ENCODE peak calls at places on chromosomes 7 and 10, in eight cellular contexts. M, K, N, R, G, S, L and U are unnamed samples.

GRCh38 chr7:137967143-137968018 is 34.5 kb downstream of the CREB3L2 start:
- DNase-seq in M (no peak), K (no peak), S (no peak), N (no peak), G (no peak), L (no peak), R (no peak), U (no peak)

GRCh38 chr10:72338180-72338579 is 16.5 kb downstream of the DNAJB12 start:
- DNase-seq in K (no peak), N (no peak), G (no peak), R (no peak), M (no peak), S (no peak), L (no peak), U (no peak)

GRCh38 chr7:93715234-93715633 is 140.7 kb upstream of the CALCR start:
- DNase-seq in G (no peak), L (no peak), N (peak), R (no peak), M (peak), S (no peak), K (no peak), U (peak)

GRCh38 chr7:93551063-93551895 is 23.2 kb downstream of the CALCR start:
- DNase-seq in G (no peak), R (peak), K (no peak), M (no peak), L (no peak), S (peak), N (no peak), U (no peak)

GRCh38 chr10:76649723-76650127 is 987.9 kb downstream of the KCNMA1 start:
- DNase-seq in S (no peak), M (no peak), G (no peak), R (no peak), K (no peak), L (no peak), N (no peak), U (no peak)

GRCh38 chr10:90785782-90786181 is 72.1 kb downstream of the HTR7 start:
- DNase-seq in S (no peak), K (no peak), N (no peak), M (no peak), R (no peak), L (no peak), G (no peak), U (no peak)

GRCh38 chr7:121570365-121570764 is 174.3 kb upstream of the FAM3C start:
- DNase-seq in G (no peak), M (no peak), L (no peak), R (no peak), S (no peak), K (no peak), N (no peak), U (no peak)

GRCh38 chr7:156069897-156070296 is 257.6 kb upstream of the SHH start:
- DNase-seq in K (no peak), G (no peak), M (no peak), R (no peak), L (no peak), N (no peak), S (no peak), U (no peak)

GRCh38 chr7:28037220-28038010 is 143.2 kb downstream of the JAZF1 start:
- DNase-seq in N (peak), S (no peak), L (no peak), G (no peak), K (no peak), R (no peak), M (peak), U (no peak)

GRCh38 chr10:104925232-104925851 is 284.3 kb downstream of the SORCS3 start:
- DNase-seq in R (peak), K (no peak), G (no peak), N (peak), M (peak), L (no peak), S (no peak), U (peak)

GRCh38 chr7:98661607-98662006 is 44.5 kb downstream of the NPTX2 start:
- DNase-seq in S (no peak), L (no peak), K (no peak), N (no peak), G (no peak), R (no peak), M (no peak), U (no peak)

GRCh38 chr7:138565451-138566114 is 105.5 kb downstream of the TRIM24 start:
- DNase-seq in M (no peak), K (no peak), G (no peak), S (no peak), L (no peak), N (no peak), R (no peak), U (no peak)

GRCh38 chr10:66837335-66837734 is 88.5 kb upstream of the LRRTM3 start:
- DNase-seq in M (no peak), R (no peak), G (no peak), L (no peak), S (peak), K (no peak), N (no peak), U (no peak)

GRCh38 chr10:79378647-79379511 is 31.6 kb downstream of the PPIF start:
- DNase-seq in M (no peak), S (no peak), L (no peak), R (no peak), N (no peak), G (no peak), K (no peak), U (no peak)

GRCh38 chr7:80614911-80615310 is 23.5 kb upstream of the CD36 start:
- DNase-seq in K (no peak), G (no peak), L (no peak), S (peak), R (no peak), M (no peak), N (no peak), U (no peak)

GRCh38 chr7:34806831-34807230 is 148.8 kb downstream of the NPSR1 start:
- DNase-seq in K (no peak), L (no peak), M (no peak), S (no peak), G (no peak), R (no peak), N (no peak), U (no peak)

GRCh38 chr10:133318494-133319127 is 9.9 kb downstream of the ZNF511 start:
- DNase-seq in K (peak), G (no peak), N (peak), L (peak), R (peak), M (peak), S (peak), U (peak)

GRCh38 chr10:71690094-71690720 is 29.4 kb downstream of the C10orf105 start:
- DNase-seq in K (no peak), R (no peak), S (no peak), M (no peak), N (no peak), G (no peak), L (no peak), U (no peak)